ENCODE peak calls at places on chromosomes 5 and 9, in ten cellular contexts. Q, A, S, K, E, F, P, J, O and I are unnamed samples. For H3K36me3, the result is how much of the 10 kb centered on the place peaks cover.

GRCh38 chr5:177457239-177458121 is 10.9 kb downstream of the PRR7 start:
- DNase-seq in K (peak), F (peak), Q (peak), E (peak), A (peak), P (peak), S (peak), J (peak), O (peak), I (peak)

GRCh38 chr5:127101935-127102334 is 28.6 kb upstream of the C5orf63 start:
- DNase-seq in K (no peak), P (no peak), J (no peak), E (no peak), S (no peak), Q (no peak), A (no peak), F (no peak), O (no peak), I (no peak)

GRCh38 chr5:42887575-42887974 is 75.9 kb upstream of the SELENOP start:
- DNase-seq in E (no peak), K (no peak), O (no peak), J (no peak), Q (no peak), S (no peak), F (no peak), A (no peak), P (no peak), I (no peak)

GRCh38 chr9:136656339-136656738 is 6.4 kb upstream of the EGFL7 start:
- DNase-seq in F (no peak), A (no peak), P (no peak), K (peak), O (no peak), J (no peak), S (no peak), E (no peak), Q (no peak), I (no peak)

GRCh38 chr9:61665330-61665751 is 475.5 kb downstream of the SPATA31A7 start:
- DNase-seq in S (no peak), Q (no peak), J (no peak), E (no peak), A (no peak), P (peak), F (no peak), K (no peak), O (no peak), I (no peak)

GRCh38 chr5:133121080-133121479 is 69.3 kb downstream of the HSPA4 start:
- DNase-seq in F (no peak), Q (no peak), E (no peak), J (no peak), K (no peak), A (no peak), O (peak), S (no peak), P (no peak), I (no peak)

GRCh38 chr5:149605998-149606721 is 24.9 kb downstream of the ARHGEF37 start:
- DNase-seq in E (peak), J (peak), F (no peak), P (peak), S (no peak), O (peak), K (no peak), Q (no peak), A (no peak), I (no peak)

GRCh38 chr5:11709021-11709420 is 195.2 kb downstream of the CTNND2 start:
- DNase-seq in F (no peak), A (no peak), O (no peak), E (no peak), K (no peak), S (no peak), P (no peak), Q (no peak), J (no peak), I (no peak)

GRCh38 chr9:8558176-8558575 is 758.6 kb upstream of the DMAC1 start:
- DNase-seq in A (peak), E (no peak), P (no peak), S (no peak), F (no peak), O (no peak), K (no peak), J (no peak), Q (no peak), I (no peak)

GRCh38 chr9:1285526-1285925 is 235.4 kb downstream of the DMRT2 start:
- DNase-seq in J (no peak), S (no peak), P (no peak), F (no peak), A (no peak), E (no peak), K (no peak), Q (no peak), O (no peak), I (no peak)

GRCh38 chr9:109901191-109901590 is 121.2 kb downstream of the PALM2AKAP2 start:
- DNase-seq in S (no peak), E (no peak), J (no peak), P (no peak), A (no peak), O (no peak), F (no peak), Q (no peak), K (no peak), I (no peak)

GRCh38 chr5:21254161-21254560 is 1266.2 kb upstream of the CDH18 start:
- DNase-seq in F (no peak), K (no peak), P (no peak), J (no peak), S (no peak), A (no peak), O (no peak), Q (no peak), E (no peak), I (no peak)

GRCh38 chr9:71249729-71250317 is 128.4 kb upstream of the TRPM3 start:
- DNase-seq in J (no peak), K (no peak), F (peak), Q (no peak), O (peak), S (no peak), A (peak), P (no peak), E (peak), I (no peak)

GRCh38 chr9:87699835-87700234 is 26.1 kb upstream of the CTSL start:
- DNase-seq in O (no peak), P (no peak), K (no peak), E (no peak), A (no peak), S (no peak), F (no peak), Q (no peak), J (no peak), I (no peak)

DNA sequence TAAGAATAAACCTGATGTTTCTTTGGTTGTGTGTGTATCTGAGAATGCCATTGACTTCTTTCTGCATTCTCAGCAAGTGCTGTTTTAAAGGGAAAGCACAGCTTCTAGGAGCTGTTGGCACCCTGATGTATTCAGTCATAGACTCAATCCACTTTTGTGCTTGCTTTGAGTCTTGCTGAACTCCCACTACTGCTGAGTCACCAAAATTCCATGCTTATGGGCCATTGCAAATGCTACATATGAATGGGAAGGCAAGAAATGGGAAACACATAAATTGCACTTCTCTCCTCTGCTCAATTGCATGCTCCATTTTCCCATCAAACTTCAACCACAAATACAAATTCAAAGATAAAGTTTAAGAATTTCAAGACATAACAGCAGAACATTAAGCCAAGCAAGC is 9.8 kb upstream of the FTMT start:
- DNase-seq in O (no peak), Q (no peak), P (no peak), J (no peak), K (no peak), E (no peak), F (no peak), A (no peak), S (no peak), I (no peak)
- H3K36me3 ChIP-seq in O (under half), Q (under half), P (under half), J (under half), K (under half), E (under half), F (under half), A (under half), S (under half), I (under half)

GRCh38 chr5:10289991-10290390 is 17.7 kb downstream of the CMBL start:
- DNase-seq in P (no peak), O (no peak), J (peak), K (peak), F (no peak), E (no peak), S (no peak), Q (no peak), A (no peak), I (no peak)

GRCh38 chr5:10289353-10289752 is 18.3 kb downstream of the CMBL start:
- DNase-seq in K (peak), O (no peak), S (peak), P (peak), E (peak), Q (no peak), A (no peak), F (no peak), J (peak), I (no peak)

GRCh38 chr5:10291736-10292135 is 16.0 kb downstream of the CMBL start:
- DNase-seq in K (no peak), A (no peak), P (no peak), S (no peak), Q (no peak), E (no peak), F (peak), J (no peak), O (no peak), I (no peak)

GRCh38 chr5:10286552-10287227 is 21.0 kb downstream of the CMBL start:
- DNase-seq in E (no peak), P (no peak), K (no peak), Q (no peak), A (no peak), F (no peak), S (no peak), O (no peak), J (peak), I (no peak)

GRCh38 chr5:10288600-10289213 is 19.0 kb downstream of the CMBL start:
- DNase-seq in E (peak), J (peak), K (peak), O (peak), Q (no peak), A (no peak), F (no peak), S (peak), P (peak), I (peak)
- TF ChIP-seq CTCF in E (no peak), J (no peak), K (no peak), O (no peak), Q (no peak), A (no peak), F (no peak), S (no peak), P (no peak), I (no peak)

DNA sequence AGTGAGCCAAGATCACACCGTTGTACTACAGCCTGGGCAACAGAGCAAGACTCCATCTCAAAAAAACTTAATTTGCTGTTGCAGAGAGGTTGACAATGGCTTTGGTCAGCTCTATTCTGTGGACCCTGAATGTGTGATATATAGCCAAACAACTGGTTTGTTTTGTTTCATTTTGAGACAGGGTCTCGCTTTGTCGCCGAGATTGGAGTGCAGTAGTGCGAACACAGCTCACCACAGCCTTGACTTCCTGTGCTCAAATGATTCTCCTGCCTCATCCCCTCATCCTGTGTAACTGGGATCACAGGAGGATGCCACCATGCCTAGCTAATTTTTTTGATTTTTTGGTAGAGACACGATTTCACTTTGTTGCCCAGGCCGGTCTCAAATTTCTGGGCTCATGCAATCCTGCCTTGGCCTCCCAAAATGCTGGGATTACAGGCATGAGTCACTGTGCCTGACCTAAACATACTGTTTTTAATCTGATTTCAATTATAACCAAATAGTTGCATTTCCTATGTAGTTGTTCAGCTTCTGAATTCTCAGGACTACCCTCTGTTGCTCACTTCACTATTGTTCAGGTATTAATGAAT is 9.8 kb downstream of the RNF183 start:
- DNase-seq in K (no peak), S (no peak), A (no peak), J (no peak), E (no peak), Q (no peak), F (no peak), O (no peak), P (no peak), I (no peak)
- H3K36me3 ChIP-seq in K (under half), S (half or more), A (under half), J (under half), E (under half), Q (half or more), F (under half), O (half or more), P (under half), I (half or more)

DNA sequence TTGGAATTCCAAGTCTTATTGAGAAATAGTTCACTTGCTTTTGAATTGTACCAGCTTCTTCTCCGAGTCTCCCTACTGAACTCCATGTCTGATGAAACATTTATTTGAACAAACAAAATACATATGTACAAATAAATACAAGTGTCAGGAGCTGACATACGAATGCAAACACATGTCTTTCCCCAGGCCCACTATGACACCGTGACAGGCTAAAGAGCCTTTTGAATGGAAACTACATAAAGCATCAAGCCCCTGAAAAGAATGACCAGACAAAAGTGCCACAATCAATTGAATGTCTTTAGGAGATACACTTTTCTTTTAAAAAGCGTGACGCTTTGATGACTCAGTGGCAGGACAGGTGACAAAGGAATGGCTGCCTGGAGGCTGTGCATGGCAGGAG is 112.3 kb upstream of the BNC2 start:
- DNase-seq in P (no peak), A (no peak), E (no peak), K (no peak), F (no peak), S (no peak), Q (no peak), J (no peak), O (no peak), I (no peak)
- TF ChIP-seq CTCF in P (no peak), A (no peak), E (no peak), K (no peak), F (no peak), S (no peak), Q (no peak), J (no peak), O (no peak), I (no peak)